ENCODE peak calls at places on chromosomes 16 and 17, in four cellular contexts. V, N, Y and C are unnamed samples.

GRCh38 chr17:58538801-58539410 is 24.5 kb upstream of the MTMR4 start:
- DNase-seq in V (no peak), N (no peak), Y (no peak), C (no peak)

GRCh38 chr16:53549970-53550406 is 47.0 kb upstream of the AKTIP start:
- DNase-seq in V (peak; percentile 84), N (peak; percentile 62), Y (peak; percentile 36), C (peak; percentile 61)

GRCh38 chr16:46612121-46612520 is 9.1 kb downstream of the SHCBP1 start:
- DNase-seq in V (no peak), N (no peak), Y (no peak), C (peak; percentile 49)

GRCh38 chr16:1044515-1045362 is 27.8 kb upstream of the SSTR5 start:
- DNase-seq in V (no peak), N (no peak), Y (no peak), C (no peak)

GRCh38 chr17:8649157-8650118 is 18.9 kb upstream of the MYH10 start:
- DNase-seq in V (peak; percentile 48), N (peak; percentile 65), Y (no peak), C (no peak)

GRCh38 chr17:37818689-37819088 is 73.8 kb upstream of the HNF1B start:
- DNase-seq in V (peak; percentile 56), N (no peak), Y (no peak), C (no peak)

GRCh38 chr17:81406117-81406953 is 11.1 kb downstream of the BAHCC1 start:
- DNase-seq in V (no peak), N (peak; percentile 78), Y (no peak), C (no peak)

GRCh38 chr16:77647726-77648125 is 74.6 kb upstream of the NUDT7 start:
- DNase-seq in V (no peak), N (no peak), Y (no peak), C (no peak)

GRCh38 chr17:40331743-40332641 is 23.0 kb downstream of the RARA start:
- DNase-seq in V (no peak), N (peak; percentile 93), Y (no peak), C (no peak)

GRCh38 chr16:11743308-11744074 is 834 bp upstream of the TXNDC11 start:
- DNase-seq in V (no peak), N (peak; percentile 44), Y (peak; percentile 22), C (peak; percentile 21)

GRCh38 chr17:57572062-57572461 is 173.0 kb downstream of the CCDC182 start:
- DNase-seq in V (no peak), N (no peak), Y (no peak), C (no peak)

GRCh38 chr17:57264776-57265175 is 8.5 kb downstream of the MSI2 start:
- DNase-seq in V (no peak), N (no peak), Y (no peak), C (no peak)

GRCh38 chr16:85081765-85082164 is 30.5 kb downstream of the CIBAR2 start:
- DNase-seq in V (no peak), N (no peak), Y (no peak), C (no peak)

GRCh38 chr16:87964049-87964448 is 12.8 kb downstream of the BANP start:
- DNase-seq in V (no peak), N (no peak), Y (no peak), C (no peak)

GRCh38 chr16:67166035-67166882 is 1.7 kb downstream of the HSF4 start:
- DNase-seq in V (no peak), N (no peak), Y (no peak), C (no peak)

GRCh38 chr16:10114411-10114810 is 67.8 kb downstream of the GRIN2A start:
- DNase-seq in V (no peak), N (peak; percentile 33), Y (no peak), C (no peak)

GRCh38 chr16:29863669-29863984 is 601 bp upstream of the CDIPT start:
- DNase-seq in V (no peak), N (no peak), Y (no peak), C (no peak)

GRCh38 chr16:89434490-89434889 is 55.9 kb downstream of the ANKRD11 start:
- DNase-seq in V (no peak), N (no peak), Y (no peak), C (no peak)

GRCh38 chr17:63859257-63859656 is 14.2 kb downstream of the CSH2 start:
- DNase-seq in V (no peak), N (no peak), Y (no peak), C (no peak)

GRCh38 chr17:62725791-62726249 is 82.3 kb downstream of the MARCHF10 start:
- DNase-seq in V (no peak), N (no peak), Y (no peak), C (no peak)

GRCh38 chr16:4358831-4359561 is 7.9 kb upstream of the PAM16 start:
- DNase-seq in V (no peak), N (peak; percentile 75), Y (peak; percentile 52), C (peak; percentile 63)

GRCh38 chr17:47998044-47998443 is 27.1 kb downstream of the CDK5RAP3 start:
- DNase-seq in V (no peak), N (no peak), Y (no peak), C (no peak)

GRCh38 chr17:3907483-3908216 is 8.6 kb downstream of the P2RX1 start:
- DNase-seq in V (no peak), N (no peak), Y (no peak), C (no peak)

GRCh38 chr17:82866521-82867214 is 26.8 kb upstream of the ZNF750 start:
- DNase-seq in V (peak; percentile 47), N (peak; percentile 57), Y (no peak), C (no peak)

GRCh38 chr17:39461911-39462641 is 790 bp downstream of the CDK12 start:
- DNase-seq in V (no peak), N (no peak), Y (no peak), C (no peak)

GRCh38 chr16:16925432-16925831 is 545.3 kb downstream of the XYLT1 start:
- DNase-seq in V (no peak), N (no peak), Y (no peak), C (no peak)